ENCODE peak calls at places on chromosomes 11 and 22, in five cellular contexts. N is uterus, W is sigmoid colon, Q is GM12864, P is dorsolateral prefrontal cortex. M is an unnamed sample.

GRCh38 chr11:12216100-12216499 is 105.7 kb downstream of the MICAL2 start:
- DNase-seq in N (no peak), W (no peak), Q (no peak), P (no peak), M (no peak)

GRCh38 chr11:1854949-1855885 is 2.3 kb downstream of the LSP1 start:
- DNase-seq in N (no peak), W (no peak), Q (peak; percentile 61), P (no peak), M (no peak)

GRCh38 chr11:29127456-29127855 is 889.4 kb downstream of the KCNA4 start:
- DNase-seq in N (no peak), W (no peak), Q (no peak), P (no peak), M (no peak)

GRCh38 chr11:95507794-95508193 is 276.8 kb upstream of the SESN3 start:
- DNase-seq in N (no peak), W (no peak), Q (no peak), P (no peak), M (no peak)

GRCh38 chr22:48099251-48099650 is 1336.8 kb downstream of the TBC1D22A start:
- DNase-seq in N (peak; percentile 1), W (peak; percentile 36), Q (no peak), P (no peak), M (no peak)

GRCh38 chr11:16096336-16096735 is 260.0 kb downstream of the SOX6 start:
- DNase-seq in N (no peak), W (no peak), Q (no peak), P (no peak), M (no peak)

GRCh38 chr11:41578421-41579047 is 119.1 kb upstream of the LRRC4C start:
- DNase-seq in N (no peak), W (no peak), Q (no peak), P (no peak), M (no peak)

GRCh38 chr22:22433770-22434169 is 74.8 kb downstream of the ZNF280B start:
- DNase-seq in N (no peak), W (no peak), Q (no peak), P (no peak), M (no peak)

GRCh38 chr11:134331565-134332188 is at the start of gene GLB1L2:
- DNase-seq in N (peak; percentile 73), W (peak; percentile 89), Q (no peak), P (peak; percentile 24), M (no peak)

GRCh38 chr22:41487037-41487963 is 18.4 kb downstream of the ACO2 start:
- DNase-seq in N (no peak), W (no peak), Q (no peak), P (no peak), M (no peak)

GRCh38 chr11:66883021-66883968 is 26.4 kb downstream of the LRFN4 start:
- DNase-seq in N (no peak), W (peak; percentile 82), Q (peak; percentile 18), P (peak; percentile 81), M (peak; percentile 21)

GRCh38 chr11:62431171-62431895 is 12.5 kb downstream of the SCGB1A1 start:
- DNase-seq in N (no peak), W (no peak), Q (no peak), P (no peak), M (peak; percentile 72)

GRCh38 chr11:43516316-43516820 is 157.6 kb downstream of the TTC17 start:
- DNase-seq in N (no peak), W (no peak), Q (no peak), P (no peak), M (no peak)

GRCh38 chr22:37563153-37564081 is 3.1 kb downstream of the CDC42EP1 start:
- DNase-seq in N (peak; percentile 96), W (peak; percentile 94), Q (no peak), P (no peak), M (peak; percentile 68)

GRCh38 chr11:17515443-17516176 is 28.6 kb downstream of the USH1C start:
- DNase-seq in N (no peak), W (no peak), Q (no peak), P (no peak), M (no peak)

GRCh38 chr11:128451651-128452470 is 135.5 kb downstream of the ETS1 start:
- DNase-seq in N (no peak), W (peak; percentile 81), Q (no peak), P (peak; percentile 6), M (no peak)

GRCh38 chr22:46813816-46814597 is 51.6 kb downstream of the TBC1D22A start:
- DNase-seq in N (no peak), W (no peak), Q (no peak), P (no peak), M (no peak)

GRCh38 chr22:44625981-44626687 is 75.9 kb upstream of the PRR5 start:
- DNase-seq in N (peak; percentile 69), W (peak; percentile 83), Q (no peak), P (peak; percentile 66), M (no peak)

GRCh38 chr22:43000441-43001175 is 14.3 kb downstream of the PACSIN2 start:
- DNase-seq in N (no peak), W (peak; percentile 53), Q (no peak), P (no peak), M (no peak)

GRCh38 chr11:1225386-1226225 is 2.7 kb downstream of the MUC5B start:
- DNase-seq in N (no peak), W (peak; percentile 44), Q (no peak), P (no peak), M (no peak)

GRCh38 chr11:61021661-61022212 is 50.3 kb downstream of the CD6 start:
- DNase-seq in N (no peak), W (peak; percentile 64), Q (no peak), P (no peak), M (no peak)

GRCh38 chr11:76207642-76208378 is 1.5 kb upstream of the WNT11 start:
- DNase-seq in N (peak; percentile 78), W (peak; percentile 89), Q (no peak), P (peak; percentile 76), M (no peak)

GRCh38 chr11:120717042-120717441 is 205.5 kb downstream of the GRIK4 start:
- DNase-seq in N (no peak), W (no peak), Q (no peak), P (no peak), M (no peak)

GRCh38 chr11:124837491-124837856 is 27.8 kb upstream of the ROBO3 start:
- DNase-seq in N (no peak), W (no peak), Q (peak; percentile 37), P (no peak), M (peak; percentile 56)

GRCh38 chr22:49519117-49519737 is 308.4 kb downstream of the BRD1 start:
- DNase-seq in N (no peak), W (no peak), Q (no peak), P (no peak), M (no peak)

GRCh38 chr11:21723681-21724080 is 469.2 kb upstream of the ANO5 start:
- DNase-seq in N (no peak), W (no peak), Q (no peak), P (no peak), M (no peak)

GRCh38 chr11:45282070-45282469 is 4.1 kb downstream of the SYT13 start:
- DNase-seq in N (no peak), W (no peak), Q (no peak), P (no peak), M (no peak)

GRCh38 chr11:8315463-8315862 is 51.8 kb upstream of the LMO1 start:
- DNase-seq in N (no peak), W (peak; percentile 30), Q (no peak), P (no peak), M (no peak)

GRCh38 chr11:2294340-2295290 is 7.1 kb downstream of the C11orf21 start:
- DNase-seq in N (no peak), W (peak; percentile 50), Q (no peak), P (no peak), M (no peak)

GRCh38 chr11:131534611-131535010 is 164.2 kb downstream of the NTM start:
- DNase-seq in N (no peak), W (no peak), Q (no peak), P (no peak), M (no peak)

GRCh38 chr11:72814139-72814830 is at the start of gene ATG16L2:
- DNase-seq in N (peak; percentile 78), W (peak; percentile 93), Q (no peak), P (peak; percentile 84), M (no peak)

GRCh38 chr11:102928247-102928646 is 27.3 kb downstream of the MMP13 start:
- DNase-seq in N (no peak), W (no peak), Q (no peak), P (no peak), M (no peak)

GRCh38 chr11:62542111-62542745 is 4.4 kb downstream of the AHNAK start:
- DNase-seq in N (no peak), W (no peak), Q (no peak), P (no peak), M (no peak)

GRCh38 chr11:79371724-79372123 is 69.1 kb downstream of the TENM4 start:
- DNase-seq in N (no peak), W (no peak), Q (no peak), P (no peak), M (no peak)

GRCh38 chr11:134037093-134037908 is 31.6 kb upstream of the JAM3 start:
- DNase-seq in N (peak; percentile 91), W (peak; percentile 94), Q (no peak), P (peak; percentile 64), M (no peak)

DNA sequence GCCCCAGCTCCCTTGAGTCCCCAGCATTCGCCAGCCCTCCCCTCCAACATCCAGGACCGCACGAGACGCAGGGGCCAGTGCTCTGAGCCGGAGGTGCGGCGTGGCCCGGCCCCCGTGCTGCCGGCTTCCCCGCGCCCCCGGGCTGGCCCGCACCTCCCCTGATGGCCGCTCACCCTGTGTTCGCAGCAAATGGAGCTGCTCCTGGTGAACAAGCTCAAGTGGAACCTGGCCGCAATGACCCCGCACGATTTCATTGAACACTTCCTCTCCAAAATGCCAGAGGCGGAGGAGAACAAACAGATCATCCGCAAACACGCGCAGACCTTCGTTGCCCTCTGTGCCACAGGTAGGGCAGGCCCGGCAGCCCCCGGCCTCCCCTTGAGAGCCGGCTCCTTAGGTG is 2.7 kb downstream of the CCND1 start:
- DNase-seq in N (no peak), W (no peak), Q (no peak), P (no peak), M (no peak)
- TF ChIP-seq CTCF in N (no peak), W (no peak), Q (no peak), P (no peak), M (no peak)

GRCh38 chr11:65609236-65609635 is 4.8 kb downstream of the MAP3K11 start:
- DNase-seq in N (no peak), W (no peak), Q (no peak), P (no peak), M (no peak)

GRCh38 chr11:65609711-65610110 is 4.3 kb downstream of the MAP3K11 start:
- DNase-seq in N (no peak), W (no peak), Q (no peak), P (no peak), M (no peak)

GRCh38 chr11:65611758-65612603 is 2.0 kb downstream of the MAP3K11 start:
- DNase-seq in N (no peak), W (no peak), Q (no peak), P (no peak), M (no peak)

GRCh38 chr11:65612691-65613090 is 1.3 kb downstream of the MAP3K11 start:
- DNase-seq in N (no peak), W (no peak), Q (no peak), P (no peak), M (no peak)

GRCh38 chr11:65611028-65611757 is 2.8 kb downstream of the MAP3K11 start:
- DNase-seq in N (no peak), W (no peak), Q (no peak), P (no peak), M (no peak)
- H3K4me3 ChIP-seq in N (no peak overlapping the region), W (peak overlapping the region; percentile 59), Q (no peak overlapping the region), P (peak overlapping the region; percentile 98), M (peak overlapping the region; percentile 93)

GRCh38 chr11:36060926-36061325 is 117.1 kb downstream of the LDLRAD3 start:
- DNase-seq in N (no peak), W (no peak), Q (no peak), P (no peak), M (no peak)
- TF ChIP-seq CTCF in N (no peak), W (no peak), Q (no peak), P (no peak), M (no peak)

GRCh38 chr11:118715245-118715807 is 35.9 kb upstream of the TREH start:
- DNase-seq in N (peak; percentile 19), W (no peak), Q (no peak), P (no peak), M (no peak)
- H3K4me3 ChIP-seq in N (no peak overlapping the region), W (no peak overlapping the region), Q (no peak overlapping the region), P (no peak overlapping the region), M (no peak overlapping the region)

M was measured in AG04449.